ENCODE peak calls at places on chromosomes 6 and 20, in four cellular contexts. One of them, this sample, is unnamed.

GRCh38 chr6:117601811-117602150 is 530 bp downstream of the GOPC start:
- DNase-seq in foreskin fibroblast: no peak
- DNase-seq in ELR: no peak
- DNase-seq in KG1: peak
- DNase-seq in this sample: peak

GRCh38 chr6:122657601-122658000 is 47.4 kb downstream of the PKIB start:
- DNase-seq in foreskin fibroblast: no peak
- DNase-seq in ELR: no peak
- DNase-seq in KG1: no peak
- DNase-seq in this sample: no peak

GRCh38 chr6:4649728-4650127 is 126.5 kb upstream of the CDYL start:
- DNase-seq in foreskin fibroblast: no peak
- DNase-seq in ELR: peak
- DNase-seq in KG1: no peak
- DNase-seq in this sample: no peak

GRCh38 chr20:46945465-46945864 is 50.8 kb downstream of the EYA2 start:
- DNase-seq in foreskin fibroblast: no peak
- DNase-seq in ELR: no peak
- DNase-seq in KG1: no peak
- DNase-seq in this sample: no peak

GRCh38 chr6:42779521-42779920 is 2.3 kb upstream of the BICRAL start:
- DNase-seq in foreskin fibroblast: no peak
- DNase-seq in ELR: no peak
- DNase-seq in KG1: no peak
- DNase-seq in this sample: no peak

GRCh38 chr20:61614311-61615100 is 362.4 kb downstream of the CDH4 start:
- DNase-seq in foreskin fibroblast: no peak
- DNase-seq in ELR: no peak
- DNase-seq in KG1: no peak
- DNase-seq in this sample: no peak

GRCh38 chr6:133548409-133548808 is 307.3 kb downstream of the EYA4 start:
- DNase-seq in foreskin fibroblast: peak
- DNase-seq in ELR: no peak
- DNase-seq in KG1: no peak
- DNase-seq in this sample: no peak

GRCh38 chr20:2379511-2380229 is 1.0 kb upstream of the TGM6 start:
- DNase-seq in foreskin fibroblast: no peak
- DNase-seq in ELR: no peak
- DNase-seq in KG1: peak
- DNase-seq in this sample: no peak

GRCh38 chr20:10671850-10672578 is 1.8 kb downstream of the JAG1 start:
- DNase-seq in foreskin fibroblast: peak
- DNase-seq in ELR: peak
- DNase-seq in KG1: peak
- DNase-seq in this sample: peak

GRCh38 chr6:15437090-15437489 is 191.2 kb downstream of the JARID2 start:
- DNase-seq in foreskin fibroblast: no peak
- DNase-seq in ELR: no peak
- DNase-seq in KG1: no peak
- DNase-seq in this sample: no peak

GRCh38 chr6:143064996-143065683 is 4.5 kb downstream of the AIG1 start:
- DNase-seq in foreskin fibroblast: no peak
- DNase-seq in ELR: peak
- DNase-seq in KG1: no peak
- DNase-seq in this sample: no peak

GRCh38 chr20:62900052-62900691 is 26.1 kb downstream of the DIDO1 start:
- DNase-seq in foreskin fibroblast: peak
- DNase-seq in ELR: peak
- DNase-seq in KG1: peak
- DNase-seq in this sample: peak

GRCh38 chr6:166533205-166533824 is 53.2 kb downstream of the RAMACL start:
- DNase-seq in foreskin fibroblast: no peak
- DNase-seq in ELR: no peak
- DNase-seq in KG1: no peak
- DNase-seq in this sample: no peak

GRCh38 chr6:16238057-16238657 is at the start of gene GMPR:
- DNase-seq in foreskin fibroblast: peak
- DNase-seq in ELR: peak
- DNase-seq in KG1: no peak
- DNase-seq in this sample: peak

GRCh38 chr20:57941572-57942381 is 232.0 kb upstream of the PMEPA1 start:
- DNase-seq in foreskin fibroblast: no peak
- DNase-seq in ELR: no peak
- DNase-seq in KG1: no peak
- DNase-seq in this sample: no peak

GRCh38 chr6:55679503-55679902 is 100.5 kb upstream of the HMGCLL1 start:
- DNase-seq in foreskin fibroblast: no peak
- DNase-seq in ELR: no peak
- DNase-seq in KG1: no peak
- DNase-seq in this sample: no peak

GRCh38 chr20:51534764-51535386 is 7.6 kb downstream of the NFATC2 start:
- DNase-seq in foreskin fibroblast: no peak
- DNase-seq in ELR: no peak
- DNase-seq in KG1: no peak
- DNase-seq in this sample: no peak